ENCODE peak calls at places on chromosomes 7 and 10, in eight cellular contexts. H is Panc1, B is heart right ventricle, G is thoracic aorta, M is foreskin fibroblast, V is AG09319, Z is fibroblast of villous mesenchyme, X is Calu3. K is an unnamed sample.

GRCh38 chr7:70830060-70830395 is 301.9 kb upstream of the GALNT17 start:
- DNase-seq in M (no peak), V (no peak), H (no peak), X (no peak), G (no peak), B (no peak), Z (no peak), K (no peak)

GRCh38 chr7:82194011-82194410 is 249.6 kb downstream of the CACNA2D1 start:
- DNase-seq in M (peak; percentile 78), V (peak; percentile 12), Z (peak; percentile 42), B (no peak), X (no peak), H (no peak), G (no peak), K (no peak)

GRCh38 chr7:118080947-118081346 is 103.0 kb upstream of the LSM8 start:
- DNase-seq in Z (peak; percentile 74), H (no peak), G (no peak), B (no peak), M (no peak), V (no peak), X (peak; percentile 66), K (peak; percentile 24)

GRCh38 chr7:25861704-25862253 is 290.2 kb upstream of the NFE2L3 start:
- DNase-seq in Z (no peak), X (no peak), B (no peak), H (no peak), G (no peak), V (no peak), M (peak; percentile 48), K (no peak)

GRCh38 chr7:12715372-12716133 is 28.1 kb downstream of the ARL4A start:
- DNase-seq in M (peak; percentile 98), Z (peak; percentile 97), H (no peak), B (peak; percentile 50), G (peak; percentile 28), V (peak; percentile 83), X (peak; percentile 69), K (no peak)

GRCh38 chr10:113534428-113534827 is 18.4 kb upstream of the HABP2 start:
- DNase-seq in M (no peak), X (no peak), V (no peak), Z (no peak), B (no peak), H (no peak), G (no peak), K (no peak)

GRCh38 chr10:68332259-68333057 is at the start of gene PBLD:
- DNase-seq in M (peak; percentile 84), X (peak; percentile 81), H (peak; percentile 64), B (peak; percentile 69), G (peak; percentile 28), Z (peak; percentile 81), V (peak; percentile 48), K (peak; percentile 43)

GRCh38 chr10:52216852-52217251 is 97.2 kb upstream of the DKK1 start:
- DNase-seq in X (no peak), V (peak; percentile 45), Z (peak; percentile 95), H (no peak), G (no peak), B (no peak), M (peak; percentile 68), K (no peak)

GRCh38 chr7:77320161-77320560 is 96.0 kb downstream of the GSAP start:
- DNase-seq in M (no peak), Z (peak; percentile 39), H (no peak), V (no peak), G (no peak), X (no peak), B (no peak), K (no peak)

DNA sequence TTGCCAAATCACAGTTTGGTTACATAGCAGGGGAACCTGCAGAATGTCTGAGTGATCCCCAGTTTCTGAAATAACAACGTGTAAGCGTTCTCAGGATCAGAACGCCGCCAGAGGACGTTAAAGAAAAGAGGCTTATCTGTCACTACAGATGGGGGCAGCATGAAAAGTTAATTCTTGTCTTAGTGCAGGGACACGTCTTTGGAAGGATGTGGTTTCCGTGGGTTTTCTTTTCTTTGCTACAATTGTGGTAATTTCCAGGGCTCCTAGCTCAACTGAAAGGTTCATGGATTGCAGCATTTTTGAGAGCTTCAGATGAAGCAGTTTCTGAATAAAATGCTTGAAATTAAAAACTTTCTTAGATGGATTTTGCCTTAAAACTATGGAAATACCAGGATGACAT is 106.6 kb downstream of the PRKCQ start:
- DNase-seq in Z (no peak), H (no peak), M (no peak), V (no peak), X (no peak), G (no peak), B (no peak), K (peak; percentile 38)
- TF ChIP-seq CTCF in Z (no peak), H (no peak), M (no peak), V (no peak), X (no peak), G (no peak), B (no peak), K (peak; percentile 10)

GRCh38 chr7:158760936-158761335 is 56.3 kb upstream of the NCAPG2 start:
- DNase-seq in B (no peak), H (no peak), X (peak; percentile 19), Z (no peak), V (no peak), G (no peak), M (no peak), K (no peak)
- TF ChIP-seq CTCF in B (no peak), H (no peak), X (no peak), Z (peak; percentile 19), V (peak; percentile 6), G (no peak), M (peak; percentile 9), K (no peak)

GRCh38 chr10:63637833-63638443 is 116.7 kb downstream of the REEP3 start:
- DNase-seq in B (no peak), V (no peak), M (no peak), Z (no peak), H (no peak), G (no peak), X (peak; percentile 25), K (no peak)
- TF ChIP-seq CTCF in B (no peak), V (no peak), M (no peak), Z (no peak), H (no peak), G (no peak), X (no peak), K (no peak)

GRCh38 chr7:38393874-38394273 is 120.4 kb upstream of the TARP start:
- DNase-seq in V (no peak), B (no peak), Z (no peak), X (no peak), H (no peak), M (no peak), G (no peak), K (peak; percentile 43)

GRCh38 chr7:38394703-38395102 is 121.3 kb upstream of the TARP start:
- DNase-seq in X (no peak), M (no peak), V (no peak), H (no peak), G (no peak), B (no peak), Z (no peak), K (no peak)

GRCh38 chr7:38398725-38399321 is 125.4 kb upstream of the TARP start:
- DNase-seq in Z (peak; percentile 48), H (peak; percentile 27), G (no peak), B (peak; percentile 50), M (peak; percentile 66), V (no peak), X (peak; percentile 72), K (peak; percentile 53)
- TF ChIP-seq CTCF in Z (peak; percentile 91), H (peak; percentile 99), G (peak; percentile 89), B (peak; percentile 89), M (peak; percentile 89), V (peak; percentile 90), X (peak; percentile 77), K (peak; percentile 88)

K was measured in GM10248.